ENCODE peak calls at places on chromosomes 6 and 20, in six cellular contexts. S is GM12878, W is A549, P is IMR-90, Q is K562, B is HepG2. F is an unnamed sample.

GRCh38 chr6:166584046-166584679 is 2.3 kb downstream of the RAMACL start:
- DNase-seq in W (no peak), S (no peak), Q (no peak), P (no peak), B (no peak), F (no peak)

GRCh38 chr6:68502946-68503345 is 132.1 kb upstream of the ADGRB3 start:
- DNase-seq in P (no peak), W (no peak), B (no peak), Q (no peak), S (no peak), F (no peak)

GRCh38 chr6:109305028-109305427 is 77.2 kb downstream of the CD164 start:
- DNase-seq in P (no peak), S (no peak), B (no peak), W (no peak), Q (no peak), F (no peak)

GRCh38 chr6:154874684-154875594 is 120.2 kb upstream of the TIAM2 start:
- DNase-seq in P (no peak), B (peak), W (no peak), S (no peak), Q (no peak), F (no peak)

GRCh38 chr6:12585497-12585958 is 131.0 kb upstream of the PHACTR1 start:
- DNase-seq in B (no peak), W (no peak), S (no peak), P (peak), Q (no peak), F (no peak)

GRCh38 chr20:21352703-21353102 is 44.6 kb downstream of the NKX2-4 start:
- DNase-seq in S (no peak), P (peak), B (peak), W (no peak), Q (no peak), F (no peak)

GRCh38 chr20:59221049-59221748 is 57.6 kb downstream of the ZNF831 start:
- DNase-seq in P (no peak), B (peak), W (no peak), Q (no peak), S (no peak), F (peak)

GRCh38 chr20:36920334-36920730 is 31.2 kb downstream of the SAMHD1 start:
- DNase-seq in B (no peak), S (no peak), W (no peak), Q (no peak), P (no peak), F (no peak)

GRCh38 chr20:48785256-48785655 is 42.5 kb downstream of the PREX1 start:
- DNase-seq in P (no peak), W (no peak), B (no peak), Q (no peak), S (no peak), F (no peak)

GRCh38 chr6:170124836-170125235 is 166.0 kb downstream of the DLL1 start:
- DNase-seq in B (no peak), W (no peak), S (no peak), P (no peak), Q (no peak), F (no peak)

GRCh38 chr6:113178349-113178748 is 678.8 kb upstream of the MARCKS start:
- DNase-seq in W (no peak), S (no peak), B (no peak), Q (no peak), P (peak), F (no peak)

GRCh38 chr6:36599791-36600209 is 5.6 kb downstream of the SRSF3 start:
- DNase-seq in S (no peak), B (no peak), Q (peak), P (peak), W (no peak), F (no peak)

GRCh38 chr6:84457276-84457675 is 229.8 kb upstream of the CEP162 start:
- DNase-seq in B (no peak), W (no peak), P (no peak), S (no peak), Q (no peak), F (no peak)

GRCh38 chr6:86706449-86706848 is 230.9 kb upstream of the HTR1E start:
- DNase-seq in B (peak), W (no peak), S (no peak), Q (peak), P (no peak), F (no peak)

GRCh38 chr6:87803784-87804183 is 101.8 kb upstream of the AKIRIN2 start:
- DNase-seq in S (no peak), W (no peak), P (no peak), Q (no peak), B (no peak), F (no peak)

GRCh38 chr6:87807423-87807978 is 105.5 kb upstream of the AKIRIN2 start:
- DNase-seq in P (no peak), S (no peak), B (no peak), W (no peak), Q (no peak), F (no peak)

GRCh38 chr6:87806098-87806497 is 104.1 kb upstream of the AKIRIN2 start:
- DNase-seq in B (no peak), W (no peak), Q (no peak), P (no peak), S (no peak), F (no peak)

GRCh38 chr6:87808005-87808757 is 106.1 kb upstream of the AKIRIN2 start:
- DNase-seq in S (no peak), P (peak), B (no peak), W (no peak), Q (no peak), F (no peak)

GRCh38 chr6:87806635-87807034 is 104.6 kb upstream of the AKIRIN2 start:
- DNase-seq in Q (no peak), B (peak), P (no peak), S (no peak), W (no peak), F (peak)
- TF ChIP-seq BHLHE40 in Q (no peak), B (no peak), P (no peak), S (no peak), W (no peak), F (no peak)

GRCh38 chr6:41740366-41741162 is 5.2 kb upstream of the TFEB start:
- DNase-seq in S (no peak), W (no peak), P (no peak), Q (no peak), B (no peak), F (no peak)
- TF ChIP-seq BHLHE40 in S (no peak), W (no peak), P (no peak), Q (no peak), B (no peak), F (no peak)

DNA sequence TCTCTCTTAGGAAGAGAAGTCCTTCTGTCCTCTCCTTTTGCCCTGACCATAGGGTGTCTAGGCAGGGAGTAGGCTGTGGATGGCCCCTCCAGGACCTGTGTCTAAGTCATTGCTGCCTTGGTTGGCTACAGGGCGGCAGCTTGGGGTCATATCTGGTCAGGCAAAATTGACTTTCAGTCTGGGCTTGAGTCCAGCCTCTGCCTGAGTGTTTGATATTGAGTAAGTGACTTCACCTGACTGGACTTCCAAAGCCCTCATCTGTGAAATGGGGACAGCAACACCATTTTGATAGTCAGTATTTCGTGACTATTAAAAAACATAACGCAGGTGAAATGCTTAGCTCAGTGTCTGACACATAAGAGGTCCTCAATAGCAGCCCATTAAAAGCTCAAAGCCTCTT is 4.6 kb downstream of the TGM3 start:
- DNase-seq in B (no peak), W (no peak), Q (no peak), P (no peak), S (no peak), F (no peak)
- TF ChIP-seq BHLHE40 in B (no peak), W (no peak), Q (no peak), P (no peak), S (no peak), F (no peak)

DNA sequence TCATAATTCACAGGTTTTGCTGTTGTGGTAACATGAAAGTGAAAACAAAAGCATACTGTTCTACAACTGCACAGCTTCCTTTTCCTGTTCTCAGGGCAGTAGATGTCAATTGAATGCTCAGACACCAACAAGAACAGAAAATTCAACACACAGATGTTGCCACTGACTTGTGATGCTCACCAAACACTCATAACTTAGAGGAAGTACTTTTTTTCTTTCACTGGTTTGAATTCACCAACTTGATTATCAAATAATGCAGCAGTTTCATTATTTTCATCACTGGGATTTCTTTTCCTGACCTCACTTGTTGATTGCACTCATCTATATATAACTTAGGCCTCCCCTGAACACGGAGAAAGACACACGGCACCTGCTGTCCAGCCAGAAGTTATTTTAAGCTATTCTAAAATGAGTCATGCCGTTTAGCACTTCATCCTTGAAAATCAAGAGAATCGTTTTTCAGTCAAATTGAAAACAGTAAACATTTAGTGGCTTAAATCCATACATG is 957 bp downstream of the TXLNB start:
- DNase-seq in Q (no peak), B (no peak), W (no peak), S (peak), P (peak), F (no peak)
- TF ChIP-seq BHLHE40 in Q (no peak), B (no peak), W (no peak), S (peak), P (peak), F (no peak)

GRCh38 chr20:10707070-10707469 is 33.3 kb upstream of the JAG1 start:
- DNase-seq in P (no peak), B (no peak), S (no peak), W (no peak), Q (no peak), F (no peak)
- TF ChIP-seq BHLHE40 in P (no peak), B (no peak), S (no peak), W (no peak), Q (no peak), F (no peak)

DNA sequence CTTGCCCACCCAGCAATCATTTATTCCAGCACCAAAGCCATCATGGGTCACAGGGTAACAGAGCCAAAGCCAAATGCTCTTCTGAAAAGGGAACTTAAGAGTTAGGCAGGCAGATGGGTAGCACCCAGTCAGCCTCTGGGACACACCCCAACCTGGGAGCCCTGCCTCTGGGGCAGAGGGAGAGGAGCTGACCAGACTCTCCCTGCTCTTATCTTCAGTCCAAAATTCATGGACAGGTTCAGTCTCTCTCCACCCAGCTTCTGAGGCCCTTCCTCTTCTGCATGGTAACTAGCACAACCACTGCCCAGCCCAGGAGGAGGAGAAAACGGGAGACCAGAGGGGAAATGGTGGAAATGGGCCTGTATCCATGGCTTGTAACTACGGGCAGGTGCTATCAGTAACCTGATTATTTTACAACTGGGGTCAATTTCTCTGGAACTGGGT is 105.4 kb downstream of the NOL4L start:
- DNase-seq in S (no peak), Q (no peak), P (no peak), W (no peak), B (no peak), F (no peak)
- TF ChIP-seq BHLHE40 in S (no peak), Q (no peak), P (no peak), W (no peak), B (no peak), F (no peak)

DNA sequence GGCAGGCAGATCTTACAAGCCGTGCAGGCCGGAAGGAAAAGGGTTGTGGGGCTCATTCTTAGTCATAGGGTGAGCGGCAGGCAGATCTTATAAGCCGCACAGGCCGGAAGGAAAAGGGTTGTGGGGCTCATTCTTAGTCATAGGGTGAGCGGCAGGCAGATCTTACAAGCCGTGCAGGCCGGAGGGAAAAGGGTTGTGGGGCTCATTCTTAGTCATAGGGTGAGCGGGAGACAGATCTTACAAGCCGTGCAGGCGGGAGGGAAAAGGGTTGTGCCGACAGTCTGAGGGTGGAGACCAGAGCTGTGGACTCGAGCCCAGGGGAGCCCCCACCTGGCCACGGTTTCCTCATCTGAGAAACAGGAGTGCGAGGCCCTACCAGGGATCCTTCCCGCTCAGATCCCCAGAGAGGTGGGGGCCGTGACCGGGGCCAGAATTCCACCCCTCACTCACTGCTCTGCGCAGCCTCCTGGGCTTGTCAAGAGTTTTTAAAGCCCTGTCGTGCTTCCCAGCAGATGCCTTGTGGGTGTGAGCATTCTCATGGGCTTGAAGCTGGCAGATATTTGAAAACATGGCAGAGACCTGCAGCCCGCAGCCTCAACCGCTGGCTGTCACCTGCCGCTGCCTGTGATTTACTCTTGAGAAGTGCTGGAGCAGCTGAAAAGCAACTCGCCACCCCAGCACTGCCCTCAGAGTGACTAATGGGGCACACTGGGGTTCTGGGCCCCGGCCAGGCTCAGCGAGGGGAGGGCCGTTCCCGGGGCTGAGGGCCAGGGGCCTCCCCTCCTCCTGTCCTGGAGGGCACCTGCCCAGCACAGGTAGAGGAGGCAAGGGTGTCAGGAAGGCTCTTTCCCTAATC is 31.9 kb downstream of the NTSR1 start:
- DNase-seq in B (peak), Q (peak), W (peak), P (peak), S (peak), F (no peak)
- TF ChIP-seq BHLHE40 in B (no peak), Q (no peak), W (no peak), P (no peak), S (peak), F (no peak)

DNA sequence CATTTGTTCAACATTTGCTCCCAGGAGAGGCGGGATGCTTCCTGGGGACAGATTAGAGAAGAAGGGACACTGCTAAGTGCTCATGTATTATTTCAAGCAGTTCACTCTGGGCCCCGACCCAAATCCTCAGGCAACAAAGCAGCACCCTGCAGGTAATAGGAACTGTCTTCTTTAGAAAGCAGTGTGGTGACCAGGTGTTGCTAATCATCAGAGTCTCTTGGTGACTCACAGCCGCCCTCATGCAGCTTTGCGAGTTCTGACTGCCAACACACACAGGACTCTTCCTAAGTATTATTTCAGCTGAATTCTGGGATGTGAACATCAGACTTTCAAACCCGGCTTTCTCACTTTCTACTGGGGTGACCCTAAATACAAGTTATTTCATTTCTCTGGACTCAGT is 356.4 kb downstream of the PRKN start:
- DNase-seq in P (no peak), B (no peak), Q (no peak), W (no peak), S (no peak), F (no peak)
- TF ChIP-seq BHLHE40 in P (no peak), B (no peak), Q (no peak), W (no peak), S (no peak), F (no peak)